ENCODE peak calls at places on chromosomes 16 and 17, in ten cellular contexts. I is activated CD8-positive, alpha-beta memory T cell treated with anti-CD3 and anti-CD28 coated beads for 24 hours; Q is DMS 273 treated with DMSO at 0.1 percent for 48 hours; L is H54; R is stimulated activated CD4-positive, alpha-beta T cell treated with anti-CD3 and anti-CD28 coated beads, Interleukin-2, amount 100 ng/mL, for 48 hours; U is activated naive CD4-positive, alpha-beta T cell treated with anti-CD3 and anti-CD28 coated beads, Interleukin-2, amount 10 ng/mL, durations not matched to agents 7 days and 5 days; E is CD4-positive, alpha-beta T cell; N is AG09319; O is activated CD4-positive, alpha-beta memory T cell treated with anti-CD3 and anti-CD28 coated beads, Interleukin-2, amount 10 ng/mL, durations not matched to agents 7 days and 5 days; G is lower leg skin. V is an unnamed sample.

GRCh38 chr16:16092925-16093624 is 130.2 kb downstream of the ABCC6 start:
- DNase-seq in I (no peak), Q (no peak), L (no peak), R (no peak), U (no peak), E (no peak), N (no peak), O (no peak), G (no peak), V (no peak)

GRCh38 chr17:27553019-27553511 is 77.9 kb upstream of the LGALS9 start:
- DNase-seq in I (no peak), Q (no peak), L (no peak), R (no peak), U (no peak), E (no peak), N (no peak), O (no peak), G (no peak), V (no peak)

GRCh38 chr17:75549246-75550138 is 24.0 kb downstream of the LLGL2 start:
- DNase-seq in I (no peak), Q (no peak), L (no peak), R (no peak), U (no peak), E (no peak), N (no peak), O (no peak), G (peak), V (no peak)

GRCh38 chr17:82756166-82756565 is 4.3 kb downstream of the TBCD start:
- DNase-seq in I (no peak), Q (no peak), L (no peak), R (no peak), U (no peak), E (no peak), N (no peak), O (no peak), G (no peak), V (no peak)

GRCh38 chr16:67277294-67277998 is 1.9 kb upstream of the PLEKHG4 start:
- DNase-seq in I (no peak), Q (no peak), L (peak), R (no peak), U (no peak), E (no peak), N (peak), O (no peak), G (peak), V (no peak)

GRCh38 chr17:36935681-36936454 is 1.4 kb upstream of the LHX1 start:
- DNase-seq in I (peak), Q (no peak), L (peak), R (no peak), U (peak), E (no peak), N (no peak), O (no peak), G (no peak), V (no peak)

GRCh38 chr16:79334127-79334526 is 266.4 kb downstream of the MAF start:
- DNase-seq in I (peak), Q (no peak), L (peak), R (peak), U (peak), E (no peak), N (no peak), O (no peak), G (no peak), V (no peak)

GRCh38 chr16:21036471-21036870 is 114.2 kb downstream of the DNAH3 start:
- DNase-seq in I (no peak), Q (no peak), L (no peak), R (no peak), U (no peak), E (no peak), N (no peak), O (no peak), G (no peak), V (no peak)

GRCh38 chr16:85891033-85891775 is 7.8 kb upstream of the IRF8 start:
- DNase-seq in I (peak), Q (no peak), L (peak), R (no peak), U (no peak), E (no peak), N (no peak), O (no peak), G (no peak), V (no peak)

GRCh38 chr17:35345926-35346771 is 27.3 kb downstream of the SLFN11 start:
- DNase-seq in I (peak), Q (no peak), L (no peak), R (no peak), U (peak), E (no peak), N (peak), O (peak), G (peak), V (no peak)

GRCh38 chr16:57941016-57941656 is 29.8 kb downstream of the CNGB1 start:
- DNase-seq in I (no peak), Q (peak), L (no peak), R (no peak), U (no peak), E (no peak), N (peak), O (no peak), G (peak), V (no peak)

GRCh38 chr17:48149174-48150106 is 41.9 kb downstream of the SNX11 start:
- DNase-seq in I (no peak), Q (no peak), L (no peak), R (no peak), U (no peak), E (no peak), N (no peak), O (no peak), G (no peak), V (no peak)

GRCh38 chr16:77696149-77696548 is 26.2 kb upstream of the NUDT7 start:
- DNase-seq in I (no peak), Q (no peak), L (no peak), R (no peak), U (no peak), E (no peak), N (no peak), O (no peak), G (no peak), V (no peak)

GRCh38 chr17:34378664-34379101 is 15.7 kb upstream of the CCL1 start:
- DNase-seq in I (peak), Q (no peak), L (no peak), R (no peak), U (peak), E (no peak), N (no peak), O (peak), G (no peak), V (no peak)

GRCh38 chr17:55157165-55157564 is 107.6 kb upstream of the HLF start:
- DNase-seq in I (no peak), Q (peak), L (no peak), R (no peak), U (no peak), E (no peak), N (no peak), O (no peak), G (no peak), V (no peak)

GRCh38 chr16:30934827-30935557 is 11.6 kb downstream of the FBXL19 start:
- DNase-seq in I (no peak), Q (no peak), L (peak), R (no peak), U (peak), E (no peak), N (no peak), O (peak), G (no peak), V (no peak)

GRCh38 chr17:3959295-3959899 is 4.8 kb downstream of the ATP2A3 start:
- DNase-seq in I (no peak), Q (no peak), L (peak), R (no peak), U (no peak), E (no peak), N (no peak), O (no peak), G (no peak), V (no peak)

GRCh38 chr17:51144266-51145022 is 8.9 kb upstream of the NME1 start:
- DNase-seq in I (no peak), Q (peak), L (no peak), R (no peak), U (no peak), E (no peak), N (no peak), O (no peak), G (no peak), V (no peak)

GRCh38 chr16:592518-593306 is 2.8 kb downstream of the RAB40C start:
- DNase-seq in I (no peak), Q (peak), L (no peak), R (no peak), U (no peak), E (no peak), N (no peak), O (no peak), G (peak), V (no peak)

GRCh38 chr16:67543582-67543981 is 15.0 kb downstream of the RIPOR1 start:
- DNase-seq in I (no peak), Q (no peak), L (no peak), R (no peak), U (no peak), E (no peak), N (no peak), O (no peak), G (no peak), V (no peak)

GRCh38 chr17:50206604-50207293 is 5.3 kb upstream of the COL1A1 start:
- DNase-seq in I (no peak), Q (peak), L (no peak), R (no peak), U (peak), E (no peak), N (no peak), O (no peak), G (no peak), V (no peak)

GRCh38 chr17:58813712-58814111 is 58.1 kb downstream of the PPM1E start:
- DNase-seq in I (no peak), Q (no peak), L (no peak), R (no peak), U (no peak), E (no peak), N (no peak), O (no peak), G (no peak), V (no peak)

GRCh38 chr16:77556203-77556602 is 121.4 kb upstream of the ADAMTS18 start:
- DNase-seq in I (no peak), Q (no peak), L (no peak), R (no peak), U (no peak), E (no peak), N (no peak), O (no peak), G (no peak), V (no peak)

GRCh38 chr17:63439682-63440081 is 6.4 kb downstream of the CYB561 start:
- DNase-seq in I (no peak), Q (no peak), L (peak), R (no peak), U (peak), E (no peak), N (no peak), O (peak), G (no peak), V (no peak)

GRCh38 chr16:59060212-59060611 is 326.1 kb upstream of the GOT2 start:
- DNase-seq in I (no peak), Q (no peak), L (no peak), R (no peak), U (no peak), E (no peak), N (no peak), O (no peak), G (no peak), V (no peak)

GRCh38 chr17:45311762-45312476 is 4.9 kb downstream of the MAP3K14 start:
- DNase-seq in I (peak), Q (no peak), L (peak), R (peak), U (peak), E (peak), N (no peak), O (peak), G (no peak), V (peak)

GRCh38 chr17:6352016-6352415 is 82.9 kb downstream of the AIPL1 start:
- DNase-seq in I (no peak), Q (no peak), L (no peak), R (no peak), U (no peak), E (no peak), N (no peak), O (no peak), G (no peak), V (no peak)

GRCh38 chr16:2047330-2048115 is at the start of the genes NTHL1 and TSC2:
- DNase-seq in I (peak), Q (peak), L (peak), R (peak), U (peak), E (peak), N (peak), O (peak), G (peak), V (peak)

GRCh38 chr17:46061435-46061834 is 62.4 kb downstream of the STH start:
- DNase-seq in I (no peak), Q (no peak), L (no peak), R (no peak), U (no peak), E (no peak), N (no peak), O (no peak), G (no peak), V (no peak)

GRCh38 chr16:57137043-57137442 is 44.7 kb downstream of the CPNE2 start:
- DNase-seq in I (no peak), Q (no peak), L (no peak), R (no peak), U (no peak), E (no peak), N (no peak), O (no peak), G (no peak), V (no peak)

GRCh38 chr16:11554054-11554453 is 32.7 kb downstream of the LITAF start:
- DNase-seq in I (no peak), Q (no peak), L (no peak), R (no peak), U (no peak), E (no peak), N (no peak), O (no peak), G (no peak), V (no peak)

GRCh38 chr16:1870365-1871082 is 1.4 kb downstream of the MEIOB start:
- DNase-seq in I (no peak), Q (no peak), L (peak), R (no peak), U (no peak), E (no peak), N (no peak), O (no peak), G (no peak), V (no peak)

GRCh38 chr16:64240586-64240985 is 881.3 kb downstream of the CDH11 start:
- DNase-seq in I (no peak), Q (no peak), L (no peak), R (no peak), U (no peak), E (no peak), N (no peak), O (no peak), G (no peak), V (no peak)

GRCh38 chr16:54245788-54246453 is 40.7 kb downstream of the IRX3 start:
- DNase-seq in I (no peak), Q (no peak), L (no peak), R (no peak), U (no peak), E (no peak), N (no peak), O (no peak), G (no peak), V (no peak)

GRCh38 chr17:6492892-6493674 is 48.8 kb downstream of the PIMREG start:
- DNase-seq in I (no peak), Q (no peak), L (no peak), R (no peak), U (no peak), E (no peak), N (no peak), O (no peak), G (no peak), V (no peak)

GRCh38 chr16:86100205-86101134 is 201.5 kb downstream of the IRF8 start:
- DNase-seq in I (no peak), Q (no peak), L (no peak), R (no peak), U (no peak), E (no peak), N (peak), O (no peak), G (no peak), V (no peak)

GRCh38 chr16:83403751-83404150 is 404.0 kb upstream of the HSBP1 start:
- DNase-seq in I (no peak), Q (no peak), L (no peak), R (no peak), U (no peak), E (no peak), N (no peak), O (no peak), G (no peak), V (no peak)

GRCh38 chr17:29625037-29625750 is 2.5 kb upstream of the CORO6 start:
- DNase-seq in I (no peak), Q (no peak), L (no peak), R (no peak), U (no peak), E (no peak), N (no peak), O (no peak), G (no peak), V (no peak)